ENCODE peak calls at places on chromosomes 5 and 9, in four cellular contexts. One of them, this sample, is unnamed.

GRCh38 chr5:31854625-31855526 is 215.9 kb downstream of the PDZD2 start:
- DNase-seq in endodermal cell: peak; percentile 90
- DNase-seq in IMR-90: no peak
- DNase-seq in aorta: peak; percentile 80
- DNase-seq in this sample: peak; percentile 51

GRCh38 chr5:126354012-126354856 is 69.0 kb upstream of the GRAMD2B start:
- DNase-seq in aorta: no peak
- DNase-seq in endodermal cell: no peak
- DNase-seq in IMR-90: peak; percentile 98
- DNase-seq in this sample: peak; percentile 52

GRCh38 chr5:41843456-41844112 is 26.6 kb downstream of the OXCT1 start:
- DNase-seq in IMR-90: peak; percentile 75
- DNase-seq in aorta: no peak
- DNase-seq in endodermal cell: no peak
- DNase-seq in this sample: peak; percentile 19

GRCh38 chr9:94622087-94622486 is 17.2 kb downstream of the FBP1 start:
- DNase-seq in endodermal cell: no peak
- DNase-seq in aorta: no peak
- DNase-seq in IMR-90: no peak
- DNase-seq in this sample: no peak

GRCh38 chr5:141534492-141535213 is 45.8 kb downstream of the PCDHGC5 start:
- DNase-seq in IMR-90: no peak
- DNase-seq in aorta: no peak
- DNase-seq in endodermal cell: no peak
- DNase-seq in this sample: no peak

GRCh38 chr9:111297061-111297824 is 32.8 kb downstream of the OR2K2 start:
- DNase-seq in IMR-90: peak; percentile 20
- DNase-seq in endodermal cell: no peak
- DNase-seq in aorta: no peak
- DNase-seq in this sample: no peak

GRCh38 chr5:81904861-81905260 is 67.0 kb upstream of the ATG10 start:
- DNase-seq in endodermal cell: peak; percentile 53
- DNase-seq in IMR-90: peak; percentile 56
- DNase-seq in aorta: no peak
- DNase-seq in this sample: no peak

GRCh38 chr9:80954521-80954920 is 734.8 kb downstream of the TLE1 start:
- DNase-seq in endodermal cell: no peak
- DNase-seq in aorta: no peak
- DNase-seq in IMR-90: peak; percentile 25
- DNase-seq in this sample: no peak

GRCh38 chr5:79229357-79230174 is 6.4 kb upstream of the JMY start:
- DNase-seq in IMR-90: peak; percentile 81
- DNase-seq in endodermal cell: no peak
- DNase-seq in aorta: no peak
- DNase-seq in this sample: no peak

GRCh38 chr5:1246711-1247431 is 21.7 kb downstream of the SLC6A18 start:
- DNase-seq in IMR-90: no peak
- DNase-seq in endodermal cell: peak; percentile 94
- DNase-seq in aorta: no peak
- DNase-seq in this sample: no peak

GRCh38 chr9:105637787-105638395 is 24.4 kb upstream of the TAL2 start:
- DNase-seq in aorta: no peak
- DNase-seq in endodermal cell: no peak
- DNase-seq in IMR-90: peak; percentile 3
- DNase-seq in this sample: no peak

GRCh38 chr5:154820383-154820782 is 30.0 kb downstream of the FAXDC2 start:
- DNase-seq in endodermal cell: no peak
- DNase-seq in IMR-90: no peak
- DNase-seq in aorta: no peak
- DNase-seq in this sample: no peak

GRCh38 chr5:62498961-62499360 is 79.7 kb upstream of the LRRC70 start:
- DNase-seq in aorta: no peak
- DNase-seq in IMR-90: no peak
- DNase-seq in endodermal cell: no peak
- DNase-seq in this sample: no peak

GRCh38 chr9:72443855-72444254 is 77.6 kb upstream of the TMC1 start:
- DNase-seq in endodermal cell: no peak
- DNase-seq in IMR-90: no peak
- DNase-seq in aorta: no peak
- DNase-seq in this sample: no peak

GRCh38 chr5:132265336-132266030 is 8.0 kb downstream of the PDLIM4 start:
- DNase-seq in IMR-90: peak; percentile 96
- DNase-seq in endodermal cell: peak; percentile 55
- DNase-seq in aorta: peak; percentile 85
- DNase-seq in this sample: no peak

GRCh38 chr9:108831496-108832178 is 24.1 kb downstream of the ACTL7B start:
- DNase-seq in endodermal cell: no peak
- DNase-seq in aorta: no peak
- DNase-seq in IMR-90: no peak
- DNase-seq in this sample: no peak

GRCh38 chr5:169218176-169218575 is 82.8 kb downstream of the SLIT3 start:
- DNase-seq in endodermal cell: no peak
- DNase-seq in aorta: no peak
- DNase-seq in IMR-90: no peak
- DNase-seq in this sample: no peak

GRCh38 chr5:52356311-52356918 is 431.3 kb upstream of the ITGA1 start:
- DNase-seq in endodermal cell: no peak
- DNase-seq in IMR-90: peak; percentile 2
- DNase-seq in aorta: no peak
- DNase-seq in this sample: no peak

GRCh38 chr5:8843766-8844165 is 702.1 kb downstream of the SEMA5A start:
- DNase-seq in aorta: no peak
- DNase-seq in IMR-90: peak; percentile 85
- DNase-seq in endodermal cell: no peak
- DNase-seq in this sample: no peak

GRCh38 chr9:99129091-99129490 is 24.2 kb downstream of the TGFBR1 start:
- DNase-seq in aorta: no peak
- DNase-seq in IMR-90: no peak
- DNase-seq in endodermal cell: no peak
- DNase-seq in this sample: no peak

GRCh38 chr9:99134893-99135341 is 30.0 kb downstream of the TGFBR1 start:
- DNase-seq in IMR-90: peak; percentile 78
- DNase-seq in aorta: no peak
- DNase-seq in endodermal cell: no peak
- DNase-seq in this sample: peak; percentile 54

GRCh38 chr9:99130069-99130468 is 25.2 kb downstream of the TGFBR1 start:
- DNase-seq in endodermal cell: no peak
- DNase-seq in IMR-90: no peak
- DNase-seq in aorta: no peak
- DNase-seq in this sample: no peak

GRCh38 chr9:99135498-99135897 is 30.6 kb downstream of the TGFBR1 start:
- DNase-seq in aorta: no peak
- DNase-seq in endodermal cell: no peak
- DNase-seq in IMR-90: no peak
- DNase-seq in this sample: peak; percentile 57

DNA sequence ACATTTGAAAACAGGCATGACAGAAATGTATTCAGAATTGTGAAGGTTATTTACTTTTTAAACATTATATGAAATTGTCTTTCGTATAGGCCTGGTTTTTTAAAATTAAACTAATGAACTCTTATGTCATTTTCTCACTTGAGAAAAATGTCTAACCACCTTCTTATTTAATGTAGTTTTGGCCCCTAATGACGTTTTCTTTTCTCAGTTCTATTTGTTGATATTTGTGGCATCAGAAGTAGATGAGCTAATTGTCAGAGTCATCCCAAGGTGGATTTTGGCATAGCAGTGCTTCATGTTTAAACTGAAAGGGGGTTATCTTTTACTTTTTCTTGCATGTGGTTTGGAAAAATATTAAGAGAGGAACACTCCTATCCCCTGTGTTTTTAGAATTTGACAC is 28.2 kb downstream of the TGFBR1 start:
- DNase-seq in IMR-90: no peak
- DNase-seq in aorta: no peak
- DNase-seq in endodermal cell: no peak
- DNase-seq in this sample: no peak
- H3K4me1 ChIP-seq in IMR-90: peaks cover 7% of the 10 kb centered on the region
- H3K4me1 ChIP-seq in aorta: peaks cover 3% of the 10 kb centered on the region
- H3K4me1 ChIP-seq in endodermal cell: no peaks in the 10 kb centered on the region
- H3K4me1 ChIP-seq in this sample: peaks cover 67% of the 10 kb centered on the region

GRCh38 chr9:1456301-1456999 is 406.3 kb downstream of the DMRT2 start:
- DNase-seq in endodermal cell: no peak
- DNase-seq in IMR-90: no peak
- DNase-seq in aorta: no peak
- DNase-seq in this sample: no peak
- H3K9me3 ChIP-seq in endodermal cell: no peaks in the 10 kb centered on the region
- H3K9me3 ChIP-seq in IMR-90: peaks cover 4% of the 10 kb centered on the region
- H3K9me3 ChIP-seq in aorta: peaks cover 1% of the 10 kb centered on the region
- H3K9me3 ChIP-seq in this sample: no peaks in the 10 kb centered on the region

DNA sequence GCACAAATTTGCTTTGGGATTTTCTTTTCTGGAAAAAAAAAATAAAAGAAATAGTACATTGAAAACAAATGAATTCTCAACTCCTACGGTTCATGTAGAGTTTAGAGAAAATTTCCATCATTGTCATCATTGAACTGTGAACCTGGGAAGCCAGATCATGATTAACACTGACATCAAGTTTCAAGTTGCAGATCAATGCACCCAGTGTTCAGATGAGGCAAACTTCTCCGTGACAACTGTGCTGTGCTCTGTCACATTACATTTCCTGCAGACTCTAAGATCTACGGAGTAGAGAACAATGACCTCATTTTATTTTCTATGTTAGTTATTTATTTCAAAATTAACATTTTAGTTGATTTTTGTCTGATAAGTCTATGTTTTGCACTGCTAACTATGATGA is 99.7 kb downstream of the MAP1B start:
- DNase-seq in endodermal cell: no peak
- DNase-seq in IMR-90: no peak
- DNase-seq in aorta: no peak
- DNase-seq in this sample: no peak
- H3K27ac ChIP-seq in endodermal cell: no peak overlapping the region
- H3K27ac ChIP-seq in IMR-90: no peak overlapping the region
- H3K27ac ChIP-seq in aorta: no peak overlapping the region
- H3K27ac ChIP-seq in this sample: no peak overlapping the region

GRCh38 chr9:135890190-135890861 is 17.0 kb downstream of the CAMSAP1 start:
- DNase-seq in IMR-90: no peak
- DNase-seq in aorta: no peak
- DNase-seq in endodermal cell: peak; percentile 58
- DNase-seq in this sample: no peak
- H3K4me1 ChIP-seq in IMR-90: peaks cover 18% of the 10 kb centered on the region
- H3K4me1 ChIP-seq in aorta: no peaks in the 10 kb centered on the region
- H3K4me1 ChIP-seq in endodermal cell: peaks cover 27% of the 10 kb centered on the region
- H3K4me1 ChIP-seq in this sample: peaks cover 11% of the 10 kb centered on the region

DNA sequence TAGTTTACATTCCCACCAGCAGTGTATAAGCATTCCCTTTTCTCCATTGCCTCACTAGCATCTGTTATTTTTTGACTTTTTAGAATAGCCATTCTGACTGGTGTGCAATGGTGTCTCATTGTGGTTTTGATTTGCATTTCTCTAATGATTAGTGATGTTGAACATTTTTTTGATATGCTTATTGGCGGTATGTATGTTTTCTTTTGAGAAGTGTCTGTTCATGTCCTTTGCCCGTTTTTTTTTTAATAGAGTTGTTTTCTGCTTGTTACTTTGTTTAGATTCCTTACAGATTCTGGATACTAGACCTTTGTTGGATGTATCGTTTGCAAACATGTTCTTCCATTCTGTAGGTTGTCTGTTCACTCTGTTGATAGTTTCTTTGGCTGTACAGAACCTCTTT is 25.3 kb downstream of the NIPBL start:
- DNase-seq in IMR-90: no peak
- DNase-seq in endodermal cell: no peak
- DNase-seq in aorta: no peak
- DNase-seq in this sample: no peak
- H3K9me3 ChIP-seq in IMR-90: no peaks in the 10 kb centered on the region
- H3K9me3 ChIP-seq in endodermal cell: peaks cover 16% of the 10 kb centered on the region
- H3K9me3 ChIP-seq in aorta: no peaks in the 10 kb centered on the region
- H3K9me3 ChIP-seq in this sample: no peaks in the 10 kb centered on the region

GRCh38 chr5:66956439-66956838 is 240.2 kb downstream of the CD180 start:
- DNase-seq in endodermal cell: no peak
- DNase-seq in aorta: no peak
- DNase-seq in IMR-90: no peak
- DNase-seq in this sample: no peak

GRCh38 chr5:66959668-66960067 is 236.9 kb downstream of the CD180 start:
- DNase-seq in IMR-90: peak; percentile 54
- DNase-seq in aorta: no peak
- DNase-seq in endodermal cell: no peak
- DNase-seq in this sample: no peak

GRCh38 chr5:66960373-66961137 is 236.0 kb downstream of the CD180 start:
- DNase-seq in endodermal cell: no peak
- DNase-seq in aorta: no peak
- DNase-seq in IMR-90: peak; percentile 10
- DNase-seq in this sample: no peak

GRCh38 chr5:66958126-66958983 is 238.2 kb downstream of the CD180 start:
- DNase-seq in endodermal cell: no peak
- DNase-seq in aorta: no peak
- DNase-seq in IMR-90: peak; percentile 80
- DNase-seq in this sample: no peak

GRCh38 chr5:66958984-66959641 is 237.5 kb downstream of the CD180 start:
- DNase-seq in IMR-90: peak; percentile 80
- DNase-seq in endodermal cell: peak; percentile 69
- DNase-seq in aorta: no peak
- DNase-seq in this sample: no peak
- H3K27ac ChIP-seq in IMR-90: peak overlapping the region; percentile 81
- H3K27ac ChIP-seq in endodermal cell: peak overlapping the region; percentile 64
- H3K27ac ChIP-seq in aorta: peak overlapping the region; percentile 64
- H3K27ac ChIP-seq in this sample: no peak overlapping the region

GRCh38 chr5:133995903-133996563 is 8.7 kb downstream of the VDAC1 start:
- DNase-seq in IMR-90: no peak
- DNase-seq in endodermal cell: no peak
- DNase-seq in aorta: no peak
- DNase-seq in this sample: no peak

GRCh38 chr5:133995341-133995740 is 9.4 kb downstream of the VDAC1 start:
- DNase-seq in IMR-90: no peak
- DNase-seq in endodermal cell: peak; percentile 59
- DNase-seq in aorta: no peak
- DNase-seq in this sample: no peak

GRCh38 chr5:133994990-133995333 is 9.8 kb downstream of the VDAC1 start:
- DNase-seq in IMR-90: no peak
- DNase-seq in endodermal cell: no peak
- DNase-seq in aorta: no peak
- DNase-seq in this sample: no peak

GRCh38 chr5:133998807-133999206 is 6.0 kb downstream of the VDAC1 start:
- DNase-seq in endodermal cell: no peak
- DNase-seq in aorta: no peak
- DNase-seq in IMR-90: no peak
- DNase-seq in this sample: no peak

GRCh38 chr5:133996683-133997252 is 8.0 kb downstream of the VDAC1 start:
- DNase-seq in IMR-90: no peak
- DNase-seq in endodermal cell: peak; percentile 80
- DNase-seq in aorta: no peak
- DNase-seq in this sample: no peak
- H3K4me1 ChIP-seq in IMR-90: peaks cover 41% of the 10 kb centered on the region
- H3K4me1 ChIP-seq in endodermal cell: peaks cover 20% of the 10 kb centered on the region
- H3K4me1 ChIP-seq in aorta: peaks cover 5% of the 10 kb centered on the region
- H3K4me1 ChIP-seq in this sample: peaks cover 9% of the 10 kb centered on the region

GRCh38 chr5:150931368-150931965 is 26.7 kb upstream of the ZNF300 start:
- DNase-seq in endodermal cell: no peak
- DNase-seq in aorta: no peak
- DNase-seq in IMR-90: no peak
- DNase-seq in this sample: no peak
- H3K9me3 ChIP-seq in endodermal cell: peaks cover 87% of the 10 kb centered on the region
- H3K9me3 ChIP-seq in aorta: peaks cover 29% of the 10 kb centered on the region
- H3K9me3 ChIP-seq in IMR-90: peaks cover 42% of the 10 kb centered on the region
- H3K9me3 ChIP-seq in this sample: peaks cover 72% of the 10 kb centered on the region

This sample was measured in naive thymus-derived CD4-positive, alpha-beta T cell.